ENCODE peak calls at places on chromosomes 11 and 22, in four cellular contexts. L is HepG2, E is K562, H is GM12878. K is an unnamed sample. For H3K4me1, the result is how much of the 10 kb centered on the place peaks cover.

GRCh38 chr11:62081378-62082291 is 42.2 kb upstream of the INCENP start:
- DNase-seq in L (peak), E (peak), H (peak), K (peak)

GRCh38 chr11:35347921-35348331 is 71.4 kb downstream of the SLC1A2 start:
- DNase-seq in L (no peak), E (no peak), H (no peak), K (no peak)

GRCh38 chr22:39130152-39130704 is 22.3 kb downstream of the CBX7 start:
- DNase-seq in L (no peak), E (no peak), H (no peak), K (no peak)

GRCh38 chr22:40244586-40244985 is 66.9 kb downstream of the TNRC6B start:
- DNase-seq in L (no peak), E (no peak), H (no peak), K (no peak)

GRCh38 chr11:67581469-67581868 is 2.1 kb upstream of the GSTP1 start:
- DNase-seq in L (peak), E (no peak), H (no peak), K (no peak)

GRCh38 chr11:36034572-36035331 is 90.9 kb downstream of the LDLRAD3 start:
- DNase-seq in L (no peak), E (no peak), H (no peak), K (peak)

GRCh38 chr11:125165664-125166346 is 1.3 kb downstream of the PKNOX2 start:
- DNase-seq in L (no peak), E (no peak), H (no peak), K (no peak)

GRCh38 chr11:45507916-45508315 is 157.5 kb downstream of the CHST1 start:
- DNase-seq in L (no peak), E (no peak), H (no peak), K (no peak)

GRCh38 chr11:8090756-8091155 is 9.7 kb downstream of the TUB start:
- DNase-seq in L (peak), E (peak), H (no peak), K (peak)

GRCh38 chr11:15584158-15584557 is 469.4 kb downstream of the INSC start:
- DNase-seq in L (no peak), E (no peak), H (no peak), K (no peak)

GRCh38 chr11:122077459-122077858 is 38.6 kb downstream of the BLID start:
- DNase-seq in L (no peak), E (no peak), H (no peak), K (no peak)

GRCh38 chr22:31128156-31128555 is 5.4 kb downstream of the INPP5J start:
- DNase-seq in L (no peak), E (no peak), H (no peak), K (no peak)

GRCh38 chr22:49014227-49015201 is 813.2 kb downstream of the BRD1 start:
- DNase-seq in L (no peak), E (no peak), H (no peak), K (no peak)

GRCh38 chr22:39446239-39446721 is 10.5 kb upstream of the MGAT3 start:
- DNase-seq in L (no peak), E (peak), H (peak), K (no peak)

GRCh38 chr11:128484172-128484571 is 103.2 kb downstream of the ETS1 start:
- DNase-seq in L (no peak), E (peak), H (no peak), K (no peak)

DNA sequence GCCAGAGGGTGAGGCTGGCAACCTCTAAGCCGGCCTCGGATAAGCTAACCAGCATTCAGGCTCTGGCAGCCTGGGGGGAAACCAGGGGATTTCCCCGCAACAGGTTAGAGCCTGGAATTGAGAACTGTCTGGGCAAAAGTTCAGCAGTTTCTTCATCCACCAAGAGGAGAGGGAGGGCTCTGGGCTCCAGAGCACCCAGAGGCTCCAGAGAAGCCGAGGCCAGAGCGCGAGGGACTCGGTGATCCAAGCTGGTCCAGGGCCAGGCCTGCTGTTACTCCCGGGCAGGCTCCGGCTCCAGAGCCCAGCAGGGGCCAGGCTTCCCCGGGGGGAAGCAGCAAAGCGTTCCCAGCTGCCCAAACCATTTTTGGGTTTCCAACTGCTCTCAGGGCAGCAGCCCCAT is 13.3 kb upstream of the SH3BP1 start:
- DNase-seq in L (no peak), E (no peak), H (no peak), K (no peak)
- TF ChIP-seq MYC in L (no peak), E (no peak), H (no peak), K (no peak)

GRCh38 chr11:111557425-111558111 is 17.0 kb downstream of the LAYN start:
- DNase-seq in L (peak), E (no peak), H (no peak), K (no peak)
- H3K4me1 ChIP-seq in L (under half), E (under half), H (under half), K (under half)

GRCh38 chr22:19758896-19759458 is 1.6 kb upstream of the TBX1 start:
- DNase-seq in L (no peak), E (no peak), H (no peak), K (no peak)

GRCh38 chr22:19759459-19759993 is 1.1 kb upstream of the TBX1 start:
- DNase-seq in L (no peak), E (no peak), H (no peak), K (no peak)

GRCh38 chr22:19760652-19761002 is at the start of gene TBX1:
- DNase-seq in L (no peak), E (peak), H (no peak), K (no peak)

GRCh38 chr22:19761022-19761499 is 483 bp downstream of the TBX1 start:
- DNase-seq in L (no peak), E (no peak), H (no peak), K (no peak)

DNA sequence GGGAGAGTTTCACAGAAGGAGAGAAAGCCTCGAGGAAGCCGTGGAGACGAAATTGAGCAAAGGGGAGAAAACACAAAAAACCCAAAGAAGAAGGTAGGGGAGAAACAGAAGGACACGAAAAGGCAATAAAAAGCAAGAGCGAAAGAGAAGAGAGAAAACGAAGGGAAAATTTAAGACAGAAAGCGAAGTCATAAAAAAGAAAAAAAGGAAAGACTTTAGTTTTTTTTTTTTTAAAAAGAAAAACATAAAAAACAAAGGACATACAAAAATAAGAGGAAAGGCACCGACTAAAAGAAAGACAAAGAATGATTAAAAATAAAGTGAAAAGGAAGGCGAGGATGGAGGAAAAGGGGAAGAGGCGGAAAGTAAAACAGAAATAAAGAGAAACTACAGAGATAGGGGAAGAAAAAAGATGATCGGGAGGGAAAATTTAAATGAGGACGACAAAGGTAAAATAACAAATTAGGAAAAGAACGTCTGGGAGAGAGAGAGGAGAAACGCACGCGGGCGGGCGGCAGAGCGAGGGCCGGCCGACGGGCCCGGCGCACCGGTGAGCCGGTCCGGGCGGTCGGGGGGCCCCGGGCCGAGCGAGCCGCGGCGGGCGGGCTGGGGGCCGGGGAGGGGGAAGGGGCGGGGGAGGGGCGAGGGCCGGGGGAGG is 455 bp upstream of the TBX1 start:
- DNase-seq in L (no peak), E (no peak), H (no peak), K (no peak)
- TF ChIP-seq EZH2 in L (peak), E (peak), H (peak), K (no peak)

GRCh38 chr22:19176732-19177131 is 1.8 kb downstream of the SLC25A1 start:
- DNase-seq in L (no peak), E (peak), H (no peak), K (no peak)

GRCh38 chr22:19175602-19176174 is 2.8 kb downstream of the SLC25A1 start:
- DNase-seq in L (no peak), E (peak), H (no peak), K (no peak)

GRCh38 chr22:19176175-19176630 is 2.3 kb downstream of the SLC25A1 start:
- DNase-seq in L (no peak), E (peak), H (no peak), K (no peak)

GRCh38 chr22:19174106-19175025 is 4.2 kb downstream of the SLC25A1 start:
- DNase-seq in L (peak), E (peak), H (peak), K (no peak)

GRCh38 chr22:19175026-19175601 is 3.4 kb downstream of the SLC25A1 start:
- DNase-seq in L (no peak), E (peak), H (no peak), K (no peak)
- TF ChIP-seq MYC in L (peak), E (peak), H (no peak), K (no peak)

DNA sequence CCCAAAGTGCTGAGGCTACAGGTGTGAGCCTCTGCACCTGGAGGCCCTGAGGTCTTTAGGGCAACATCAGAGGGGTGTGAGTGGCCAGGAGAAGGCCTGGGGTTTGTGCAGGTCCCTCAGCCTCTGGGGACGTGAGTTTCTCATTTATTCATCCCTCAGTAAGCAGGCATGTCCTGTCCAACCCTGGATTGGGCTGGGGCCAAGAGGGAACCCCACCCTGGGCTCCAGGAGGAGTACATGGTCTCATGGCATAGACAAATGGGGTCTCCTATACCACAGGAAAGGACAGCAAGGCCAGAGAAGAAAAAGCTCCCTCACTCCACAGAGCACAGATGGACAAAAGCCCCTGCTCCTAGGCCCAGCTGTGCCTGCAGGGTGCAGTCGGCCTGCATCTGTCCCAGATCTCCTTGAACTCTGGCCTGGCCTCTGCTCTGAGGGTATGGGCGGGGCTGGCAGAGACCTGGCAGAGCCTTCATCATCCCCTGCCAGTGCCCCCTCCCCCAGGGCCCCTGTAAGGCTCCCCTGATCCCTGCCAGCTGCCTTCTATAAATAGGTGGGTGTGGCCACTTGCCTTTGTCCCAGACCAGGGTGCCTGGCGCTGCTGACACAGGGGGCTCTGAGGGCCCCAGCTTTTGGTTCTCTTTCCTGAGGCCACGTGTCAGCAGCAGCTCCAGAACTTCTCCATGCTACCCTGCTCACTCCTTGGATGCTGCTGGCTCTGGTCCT is 34.6 kb downstream of the A4GALT start:
- DNase-seq in L (no peak), E (no peak), H (no peak), K (no peak)
- H3K4me1 ChIP-seq in L (half or more), E (under half), H (under half), K (under half)

GRCh38 chr11:92794783-92795182 is 174.7 kb upstream of the MTNR1B start:
- DNase-seq in L (no peak), E (no peak), H (no peak), K (no peak)
- TF ChIP-seq EZH2 in L (no peak), E (no peak), H (no peak), K (no peak)

GRCh38 chr11:332651-333480 is 12.2 kb upstream of the IFITM3 start:
- DNase-seq in L (no peak), E (no peak), H (no peak), K (no peak)

GRCh38 chr11:336666-337002 is 16.0 kb upstream of the IFITM3 start:
- DNase-seq in L (no peak), E (no peak), H (no peak), K (peak)

GRCh38 chr11:337711-338110 is 17.1 kb upstream of the IFITM3 start:
- DNase-seq in L (no peak), E (no peak), H (no peak), K (no peak)

GRCh38 chr11:334264-335033 is 13.8 kb upstream of the IFITM3 start:
- DNase-seq in L (no peak), E (peak), H (no peak), K (no peak)

GRCh38 chr11:335779-336665 is 15.4 kb upstream of the IFITM3 start:
- DNase-seq in L (no peak), E (peak), H (no peak), K (peak)
- TF ChIP-seq MYC in L (no peak), E (no peak), H (no peak), K (no peak)

GRCh38 chr22:46036558-46037408 is 59.8 kb upstream of the WNT7B start:
- DNase-seq in L (peak), E (peak), H (no peak), K (peak)

GRCh38 chr22:46033256-46034200 is 56.6 kb upstream of the WNT7B start:
- DNase-seq in L (no peak), E (no peak), H (no peak), K (peak)

GRCh38 chr22:46035380-46035741 is 58.4 kb upstream of the WNT7B start:
- DNase-seq in L (no peak), E (no peak), H (no peak), K (no peak)

GRCh38 chr22:46038174-46038487 is 61.2 kb upstream of the WNT7B start:
- DNase-seq in L (no peak), E (no peak), H (no peak), K (no peak)

DNA sequence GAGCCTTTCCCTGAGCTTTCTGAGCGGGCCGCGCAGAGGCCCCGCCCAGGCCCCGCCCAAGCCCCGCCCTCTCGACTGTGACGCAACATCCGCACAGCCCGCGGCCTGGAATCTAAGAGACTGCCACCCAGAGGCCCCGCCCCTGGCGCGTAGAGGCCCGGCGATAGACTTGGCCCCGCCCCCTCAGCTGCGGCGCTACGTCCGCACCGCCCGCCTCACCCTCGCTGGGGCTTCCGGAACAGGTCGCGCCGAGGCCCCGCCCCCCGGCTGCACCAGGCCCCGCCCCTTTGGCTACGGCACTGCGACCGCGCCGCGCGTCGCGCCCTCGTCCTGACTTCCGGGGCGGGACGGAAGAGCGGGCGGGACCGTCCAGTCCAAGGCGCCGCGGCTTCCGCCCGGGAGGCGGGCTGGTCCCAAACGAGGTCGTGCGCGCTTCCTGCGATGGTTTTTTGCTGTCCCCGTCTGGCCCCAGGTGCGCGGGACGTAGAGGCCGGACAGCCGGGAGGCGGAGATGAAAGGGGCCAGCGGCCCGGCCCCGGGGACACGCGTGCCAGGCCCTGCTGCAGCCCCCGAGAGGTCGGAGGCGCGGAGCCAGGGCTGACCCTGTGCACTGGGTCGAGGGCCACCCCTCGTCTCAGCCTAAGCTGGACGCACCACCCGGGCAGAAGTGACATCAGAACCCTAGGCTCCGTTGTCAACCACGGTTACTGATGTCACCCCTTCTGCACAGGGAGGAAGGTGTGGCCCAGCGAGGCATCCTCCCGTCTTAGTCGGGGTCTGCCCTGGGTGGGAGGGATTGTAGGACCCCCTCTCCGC is 59.0 kb upstream of the WNT7B start:
- DNase-seq in L (peak), E (peak), H (peak), K (peak)
- H3K4me1 ChIP-seq in L (under half), E (under half), H (under half), K (under half)

DNA sequence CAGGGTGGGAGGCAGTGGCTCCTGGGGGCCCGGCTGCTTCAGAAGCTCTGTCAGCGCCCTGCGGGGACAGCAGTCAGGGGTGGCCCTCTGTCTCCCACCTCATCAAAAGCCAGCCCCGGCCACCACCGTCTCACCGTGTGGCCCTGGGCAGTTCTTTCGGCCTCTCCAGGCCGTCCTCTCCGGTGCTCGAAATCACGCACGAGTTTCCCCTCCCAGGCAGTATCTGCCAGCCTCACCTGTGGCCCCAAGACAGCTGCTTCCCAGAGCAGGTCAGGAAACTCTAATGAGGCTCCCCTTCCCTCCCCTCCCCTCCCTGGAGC is 3.6 kb downstream of the SHISA8 start:
- DNase-seq in L (no peak), E (no peak), H (no peak), K (no peak)
- TF ChIP-seq EZH2 in L (no peak), E (no peak), H (no peak), K (no peak)

K was measured in endothelial cell of umbilical vein.